ENCODE peak calls at places on chromosome 14, in four cellular contexts. F is Right ventricle myocardium inferior; K is naive thymus-derived CD8-positive, alpha-beta T cell; R is PC-3. D is an unnamed sample.

GRCh38 chr14:77741438-77741837 is 19.5 kb downstream of the SNW1 start:
- ATAC-seq in F (no peak), K (no peak), R (no peak), D (no peak)

GRCh38 chr14:105502446-105503295 is 11.6 kb downstream of the TEDC1 start:
- ATAC-seq in F (no peak), K (no peak), R (no peak), D (no peak)

GRCh38 chr14:68910540-68910939 is 68.6 kb downstream of the ACTN1 start:
- ATAC-seq in F (no peak), K (no peak), R (no peak), D (no peak)

GRCh38 chr14:22560638-22561365 is 28.2 kb downstream of the DAD1 start:
- ATAC-seq in F (no peak), K (no peak), R (no peak), D (no peak)

GRCh38 chr14:36019126-36019525 is 157.4 kb downstream of the PTCSC3 start:
- ATAC-seq in F (no peak), K (no peak), R (no peak), D (no peak)

GRCh38 chr14:71701990-71702389 is 230.2 kb upstream of the RGS6 start:
- ATAC-seq in F (no peak), K (no peak), R (peak), D (no peak)

GRCh38 chr14:37399517-37399916 is 195.5 kb downstream of the FOXA1 start:
- ATAC-seq in F (no peak), K (no peak), R (no peak), D (no peak)

GRCh38 chr14:93728651-93729016 is 59.7 kb downstream of the PRIMA1 start:
- ATAC-seq in F (no peak), K (no peak), R (no peak), D (no peak)

GRCh38 chr14:61350427-61350826 is 29.0 kb downstream of the PRKCH start:
- ATAC-seq in F (no peak), K (peak), R (no peak), D (no peak)

GRCh38 chr14:55976219-55976618 is 142.0 kb upstream of the PELI2 start:
- ATAC-seq in F (peak), K (no peak), R (peak), D (no peak)

GRCh38 chr14:100828448-100828834 is 2.5 kb downstream of the MEG3 start:
- ATAC-seq in F (no peak), K (no peak), R (no peak), D (no peak)

GRCh38 chr14:92546347-92547053 is 32.9 kb downstream of the RIN3 start:
- ATAC-seq in F (no peak), K (no peak), R (peak), D (no peak)

GRCh38 chr14:105465209-105466031 is 9.2 kb upstream of the CRIP2 start:
- ATAC-seq in F (peak), K (no peak), R (peak), D (no peak)

GRCh38 chr14:65167072-65167645 is 64.8 kb upstream of the MAX start:
- ATAC-seq in F (no peak), K (no peak), R (no peak), D (no peak)

GRCh38 chr14:94009767-94010166 is 12.7 kb downstream of the CCDC197 start:
- ATAC-seq in F (no peak), K (no peak), R (peak), D (no peak)

GRCh38 chr14:91975763-91976162 is 28.3 kb upstream of the FBLN5 start:
- ATAC-seq in F (no peak), K (no peak), R (no peak), D (no peak)

GRCh38 chr14:63179383-63179782 is 24.9 kb upstream of the RHOJ start:
- ATAC-seq in F (peak), K (no peak), R (peak), D (no peak)

D was measured in gastroesophageal sphincter.